ENCODE peak calls at places on chromosomes 11 and 22, in seven cellular contexts. U, N, S, F, D, K and X are unnamed samples.

GRCh38 chr11:94876645-94877445 is 96.5 kb downstream of the CWC15 start:
- DNase-seq in F (peak; percentile 78), D (no peak), S (peak; percentile 94), K (no peak), N (peak; percentile 39), U (no peak), X (peak; percentile 85)

GRCh38 chr11:67006029-67006884 is 16.7 kb upstream of the SYT12 start:
- DNase-seq in D (no peak), F (no peak), N (no peak), K (no peak), S (peak; percentile 58), U (peak; percentile 78), X (no peak)

GRCh38 chr11:134226806-134227325 is 2.4 kb downstream of the VPS26B start:
- DNase-seq in F (no peak), N (no peak), D (no peak), K (no peak), S (peak; percentile 6), U (no peak), X (no peak)

GRCh38 chr11:71115770-71116434 is 136.5 kb downstream of the SHANK2 start:
- DNase-seq in D (no peak), S (no peak), F (no peak), K (no peak), U (no peak), N (no peak), X (no peak)

GRCh38 chr11:8359521-8359920 is 95.8 kb upstream of the LMO1 start:
- DNase-seq in N (no peak), U (no peak), F (no peak), S (no peak), D (no peak), K (no peak), X (no peak)

GRCh38 chr11:68289456-68289855 is 17.7 kb upstream of the C11orf24 start:
- DNase-seq in N (no peak), F (no peak), S (no peak), K (no peak), U (no peak), D (no peak), X (no peak)

GRCh38 chr11:130318031-130318673 is 3.4 kb upstream of the ZBTB44 start:
- DNase-seq in D (no peak), S (no peak), F (no peak), N (no peak), K (no peak), U (no peak), X (no peak)

GRCh38 chr11:123437236-123437979 is 7.3 kb downstream of the GRAMD1B start:
- DNase-seq in S (no peak), F (no peak), N (no peak), K (no peak), U (no peak), D (no peak), X (no peak)

GRCh38 chr11:10935015-10935564 is 77.2 kb upstream of the ZBED5 start:
- DNase-seq in K (no peak), U (no peak), D (no peak), S (no peak), N (no peak), F (no peak), X (no peak)

GRCh38 chr11:120210651-120211521 is at the start of gene OAF:
- DNase-seq in N (peak; percentile 33), U (peak; percentile 89), S (peak; percentile 90), D (peak; percentile 64), F (peak; percentile 81), K (no peak), X (peak; percentile 65)

GRCh38 chr11:63802637-63803414 is 10.4 kb upstream of the SPINDOC start:
- DNase-seq in F (no peak), S (peak; percentile 66), U (no peak), N (no peak), D (no peak), K (no peak), X (no peak)

GRCh38 chr22:38397189-38398097 is 57.6 kb downstream of the KCNJ4 start:
- DNase-seq in D (no peak), S (peak; percentile 39), F (peak; percentile 65), N (no peak), K (no peak), U (peak; percentile 90), X (peak; percentile 44)

GRCh38 chr11:37496196-37496595 is 898.2 kb upstream of the RAG2 start:
- DNase-seq in S (peak; percentile 57), F (no peak), D (no peak), N (no peak), U (no peak), K (no peak), X (no peak)

GRCh38 chr11:115505165-115505564 is 950 bp upstream of the CADM1 start:
- DNase-seq in D (no peak), S (no peak), K (no peak), N (no peak), U (no peak), F (no peak), X (no peak)

GRCh38 chr11:97087419-97087818 is 697.6 kb downstream of the JRKL start:
- DNase-seq in F (no peak), N (no peak), S (no peak), K (no peak), U (no peak), D (no peak), X (no peak)

GRCh38 chr11:133711545-133711944 is 133.8 kb downstream of the SPATA19 start:
- DNase-seq in S (no peak), N (no peak), U (no peak), F (no peak), K (no peak), D (no peak), X (no peak)

GRCh38 chr11:65964906-65965305 is 3.4 kb downstream of the SART1 start:
- DNase-seq in F (no peak), U (no peak), D (no peak), S (no peak), K (no peak), N (no peak), X (no peak)

GRCh38 chr11:68380786-68381622 is 68.6 kb downstream of the LRP5 start:
- DNase-seq in K (no peak), S (no peak), U (no peak), D (no peak), F (peak; percentile 45), N (no peak), X (no peak)

GRCh38 chr11:61860054-61860903 is 31.1 kb downstream of the FADS3 start:
- DNase-seq in K (no peak), U (no peak), F (peak; percentile 76), D (peak; percentile 84), S (peak; percentile 11), N (no peak), X (no peak)

GRCh38 chr22:39967996-39968968 is 8.1 kb downstream of the TMA7B start:
- DNase-seq in F (no peak), D (no peak), K (no peak), U (no peak), S (no peak), N (no peak), X (no peak)

GRCh38 chr11:60763692-60764369 is 7.2 kb downstream of the MS4A15 start:
- DNase-seq in U (no peak), N (no peak), D (no peak), K (no peak), F (no peak), S (no peak), X (no peak)

GRCh38 chr22:24128631-24129601 is 52.4 kb upstream of the SUSD2 start:
- DNase-seq in S (no peak), N (no peak), K (no peak), F (no peak), U (no peak), D (no peak), X (no peak)

GRCh38 chr11:11028017-11028692 is 170.3 kb upstream of the ZBED5 start:
- DNase-seq in U (peak; percentile 85), S (peak; percentile 60), K (peak; percentile 27), D (peak; percentile 74), N (peak; percentile 42), F (peak; percentile 55), X (peak; percentile 77)

GRCh38 chr11:17076517-17077239 is 789 bp downstream of the RPS13 start:
- DNase-seq in U (no peak), S (no peak), D (no peak), F (no peak), K (no peak), N (no peak), X (peak; percentile 10)

GRCh38 chr22:17578129-17578754 is 14.9 kb downstream of the SLC25A18 start:
- DNase-seq in K (no peak), N (no peak), F (peak; percentile 38), D (peak; percentile 77), U (no peak), S (no peak), X (no peak)

GRCh38 chr22:37675930-37676571 is 615 bp downstream of the LGALS1 start:
- DNase-seq in U (no peak), F (peak; percentile 73), D (no peak), S (peak; percentile 47), N (no peak), K (no peak), X (peak; percentile 21)

GRCh38 chr11:72591785-72592490 is 82.3 kb downstream of the PDE2A start:
- DNase-seq in F (no peak), S (no peak), N (no peak), D (no peak), U (no peak), K (no peak), X (peak; percentile 81)

GRCh38 chr22:39598017-39598965 is 27.7 kb downstream of the CACNA1I start:
- DNase-seq in F (no peak), N (peak; percentile 57), K (peak; percentile 13), U (peak; percentile 95), D (peak; percentile 78), S (no peak), X (peak; percentile 78)

GRCh38 chr22:46038516-46039430 is 61.8 kb upstream of the WNT7B start:
- DNase-seq in S (no peak), U (no peak), N (no peak), F (peak; percentile 15), D (no peak), K (no peak), X (no peak)

GRCh38 chr22:27962268-27963191 is 43.5 kb upstream of the PITPNB start:
- DNase-seq in U (no peak), N (no peak), K (no peak), F (no peak), D (no peak), S (peak; percentile 5), X (no peak)

GRCh38 chr22:44661070-44661469 is 40.9 kb upstream of the PRR5 start:
- DNase-seq in N (no peak), U (peak; percentile 80), F (no peak), K (no peak), S (peak; percentile 33), D (no peak), X (no peak)

GRCh38 chr11:61011239-61011870 is 39.9 kb downstream of the CD6 start:
- DNase-seq in N (no peak), U (no peak), S (no peak), K (no peak), F (no peak), D (peak; percentile 45), X (no peak)

GRCh38 chr22:45510376-45511232 is 7.9 kb downstream of the FBLN1 start:
- DNase-seq in K (no peak), U (no peak), D (no peak), N (no peak), S (no peak), F (no peak), X (no peak)

GRCh38 chr11:66465371-66466224 is 1.1 kb upstream of the PELI3 start:
- DNase-seq in F (no peak), U (no peak), N (no peak), K (no peak), S (no peak), D (no peak), X (no peak)

GRCh38 chr22:41563051-41563711 is 2.4 kb downstream of the CSDC2 start:
- DNase-seq in U (peak; percentile 42), N (no peak), F (no peak), S (peak; percentile 89), D (no peak), K (no peak), X (no peak)

GRCh38 chr11:114162719-114163123 is 103.2 kb downstream of the ZBTB16 start:
- DNase-seq in S (peak; percentile 71), F (peak; percentile 91), N (no peak), K (no peak), D (peak; percentile 92), U (no peak), X (no peak)

GRCh38 chr22:37260939-37261338 is 16.9 kb upstream of the RAC2 start:
- DNase-seq in K (no peak), U (peak; percentile 78), D (peak; percentile 67), F (peak; percentile 57), S (peak; percentile 76), N (no peak), X (peak; percentile 66)

GRCh38 chr22:50190182-50190951 is 4.7 kb downstream of the TRABD start:
- DNase-seq in U (peak; percentile 84), F (peak; percentile 82), S (peak; percentile 52), D (peak; percentile 88), N (peak; percentile 55), K (no peak), X (peak; percentile 84)